ENCODE peak calls at places on chromosomes 4 and X, in five cellular contexts. One of them, this sample, is unnamed.

GRCh38 chr4:186587416-186588018 is 32.1 kb upstream of the MTNR1A start:
- DNase-seq in GM04504: no peak
- DNase-seq in kidney: peak
- DNase-seq in Jurkat, Clone E6-1: peak
- DNase-seq in NCI-H748 treated with DMSO at 0.1 percent for 48 hours: no peak
- DNase-seq in this sample: peak

GRCh38 chr4:77451530-77451929 is 154.1 kb upstream of the CXCL13 start:
- DNase-seq in GM04504: no peak
- DNase-seq in kidney: no peak
- DNase-seq in Jurkat, Clone E6-1: no peak
- DNase-seq in NCI-H748 treated with DMSO at 0.1 percent for 48 hours: no peak
- DNase-seq in this sample: no peak

GRCh38 chrX:18290200-18290599 is 64.3 kb downstream of the SCML2 start:
- DNase-seq in GM04504: no peak
- DNase-seq in kidney: no peak
- DNase-seq in Jurkat, Clone E6-1: no peak
- DNase-seq in NCI-H748 treated with DMSO at 0.1 percent for 48 hours: no peak
- DNase-seq in this sample: no peak

GRCh38 chrX:46559062-46559461 is 13.8 kb upstream of the ZNF674 start:
- DNase-seq in GM04504: no peak
- DNase-seq in kidney: no peak
- DNase-seq in Jurkat, Clone E6-1: no peak
- DNase-seq in NCI-H748 treated with DMSO at 0.1 percent for 48 hours: no peak
- DNase-seq in this sample: no peak

GRCh38 chr4:78002260-78002659 is 54.9 kb upstream of the FRAS1 start:
- DNase-seq in GM04504: no peak
- DNase-seq in kidney: no peak
- DNase-seq in Jurkat, Clone E6-1: no peak
- DNase-seq in NCI-H748 treated with DMSO at 0.1 percent for 48 hours: no peak
- DNase-seq in this sample: no peak

GRCh38 chr4:15882675-15883086 is 55.9 kb downstream of the FGFBP1 start:
- DNase-seq in GM04504: peak
- DNase-seq in kidney: no peak
- DNase-seq in Jurkat, Clone E6-1: peak
- DNase-seq in NCI-H748 treated with DMSO at 0.1 percent for 48 hours: peak
- DNase-seq in this sample: peak

GRCh38 chr4:168498259-168498658 is 1.4 kb downstream of the PALLD start:
- DNase-seq in GM04504: no peak
- DNase-seq in kidney: no peak
- DNase-seq in Jurkat, Clone E6-1: no peak
- DNase-seq in NCI-H748 treated with DMSO at 0.1 percent for 48 hours: no peak
- DNase-seq in this sample: no peak

GRCh38 chr4:115770046-115770543 is 656.7 kb upstream of the NDST4 start:
- DNase-seq in GM04504: no peak
- DNase-seq in kidney: no peak
- DNase-seq in Jurkat, Clone E6-1: no peak
- DNase-seq in NCI-H748 treated with DMSO at 0.1 percent for 48 hours: no peak
- DNase-seq in this sample: no peak

GRCh38 chrX:75963774-75964173 is 178.7 kb upstream of the MAGEE2 start:
- DNase-seq in GM04504: no peak
- DNase-seq in kidney: no peak
- DNase-seq in Jurkat, Clone E6-1: no peak
- DNase-seq in NCI-H748 treated with DMSO at 0.1 percent for 48 hours: no peak
- DNase-seq in this sample: no peak

GRCh38 chrX:12370444-12371089 is 232.3 kb downstream of the FRMPD4 start:
- DNase-seq in GM04504: peak
- DNase-seq in kidney: no peak
- DNase-seq in Jurkat, Clone E6-1: no peak
- DNase-seq in NCI-H748 treated with DMSO at 0.1 percent for 48 hours: no peak
- DNase-seq in this sample: no peak

GRCh38 chrX:134670241-134670811 is 12.1 kb upstream of the PLAC1 start:
- DNase-seq in GM04504: peak
- DNase-seq in kidney: peak
- DNase-seq in Jurkat, Clone E6-1: no peak
- DNase-seq in NCI-H748 treated with DMSO at 0.1 percent for 48 hours: no peak
- DNase-seq in this sample: no peak

GRCh38 chrX:39577976-39578962 is 519.5 kb downstream of the BCOR start:
- DNase-seq in GM04504: no peak
- DNase-seq in kidney: peak
- DNase-seq in Jurkat, Clone E6-1: peak
- DNase-seq in NCI-H748 treated with DMSO at 0.1 percent for 48 hours: no peak
- DNase-seq in this sample: no peak

GRCh38 chr4:147633113-147633512 is 15.9 kb downstream of the TMEM184C start:
- DNase-seq in GM04504: no peak
- DNase-seq in kidney: no peak
- DNase-seq in Jurkat, Clone E6-1: no peak
- DNase-seq in NCI-H748 treated with DMSO at 0.1 percent for 48 hours: no peak
- DNase-seq in this sample: no peak

GRCh38 chrX:114798902-114799301 is 215.0 kb downstream of the HTR2C start:
- DNase-seq in GM04504: no peak
- DNase-seq in kidney: no peak
- DNase-seq in Jurkat, Clone E6-1: no peak
- DNase-seq in NCI-H748 treated with DMSO at 0.1 percent for 48 hours: no peak
- DNase-seq in this sample: no peak

GRCh38 chr4:124958812-124959211 is 246.3 kb upstream of the ANKRD50 start:
- DNase-seq in GM04504: no peak
- DNase-seq in kidney: no peak
- DNase-seq in Jurkat, Clone E6-1: no peak
- DNase-seq in NCI-H748 treated with DMSO at 0.1 percent for 48 hours: no peak
- DNase-seq in this sample: no peak

GRCh38 chr4:93897559-93897958 is 69.0 kb downstream of the ATOH1 start:
- DNase-seq in GM04504: no peak
- DNase-seq in kidney: no peak
- DNase-seq in Jurkat, Clone E6-1: peak
- DNase-seq in NCI-H748 treated with DMSO at 0.1 percent for 48 hours: no peak
- DNase-seq in this sample: no peak

GRCh38 chr4:121408-122084 is 2.8 kb upstream of the ZNF718 start:
- DNase-seq in GM04504: no peak
- DNase-seq in kidney: no peak
- DNase-seq in Jurkat, Clone E6-1: peak
- DNase-seq in NCI-H748 treated with DMSO at 0.1 percent for 48 hours: no peak
- DNase-seq in this sample: no peak

GRCh38 chrX:152923599-152923998 is 25.7 kb downstream of the ZNF185 start:
- DNase-seq in GM04504: no peak
- DNase-seq in kidney: no peak
- DNase-seq in Jurkat, Clone E6-1: peak
- DNase-seq in NCI-H748 treated with DMSO at 0.1 percent for 48 hours: no peak
- DNase-seq in this sample: no peak

GRCh38 chrX:105564536-105564935 is 257.8 kb upstream of the NRK start:
- DNase-seq in GM04504: peak
- DNase-seq in kidney: no peak
- DNase-seq in Jurkat, Clone E6-1: peak
- DNase-seq in NCI-H748 treated with DMSO at 0.1 percent for 48 hours: no peak
- DNase-seq in this sample: no peak

GRCh38 chrX:12979011-12979629 is 4.2 kb downstream of the TMSB4X start:
- DNase-seq in GM04504: no peak
- DNase-seq in kidney: no peak
- DNase-seq in Jurkat, Clone E6-1: no peak
- DNase-seq in NCI-H748 treated with DMSO at 0.1 percent for 48 hours: no peak
- DNase-seq in this sample: no peak

GRCh38 chrX:10904220-10904619 is 206.9 kb upstream of the HCCS start:
- DNase-seq in GM04504: no peak
- DNase-seq in kidney: no peak
- DNase-seq in Jurkat, Clone E6-1: no peak
- DNase-seq in NCI-H748 treated with DMSO at 0.1 percent for 48 hours: no peak
- DNase-seq in this sample: no peak

GRCh38 chrX:50967734-50968133 is 57.2 kb downstream of the BMP15 start:
- DNase-seq in GM04504: no peak
- DNase-seq in kidney: no peak
- DNase-seq in Jurkat, Clone E6-1: no peak
- DNase-seq in NCI-H748 treated with DMSO at 0.1 percent for 48 hours: no peak
- DNase-seq in this sample: no peak

GRCh38 chr4:76498550-76498949 is 63.5 kb downstream of the SHROOM3 start:
- DNase-seq in GM04504: no peak
- DNase-seq in kidney: no peak
- DNase-seq in Jurkat, Clone E6-1: no peak
- DNase-seq in NCI-H748 treated with DMSO at 0.1 percent for 48 hours: no peak
- DNase-seq in this sample: no peak

GRCh38 chr4:39825090-39825489 is 127.2 kb downstream of the UBE2K start:
- DNase-seq in GM04504: no peak
- DNase-seq in kidney: no peak
- DNase-seq in Jurkat, Clone E6-1: no peak
- DNase-seq in NCI-H748 treated with DMSO at 0.1 percent for 48 hours: no peak
- DNase-seq in this sample: no peak

GRCh38 chr4:23631255-23631950 is 258.4 kb downstream of the PPARGC1A start:
- DNase-seq in GM04504: no peak
- DNase-seq in kidney: no peak
- DNase-seq in Jurkat, Clone E6-1: no peak
- DNase-seq in NCI-H748 treated with DMSO at 0.1 percent for 48 hours: no peak
- DNase-seq in this sample: no peak

GRCh38 chr4:52714597-52715254 is 36.5 kb downstream of the ERVMER34-1 start:
- DNase-seq in GM04504: no peak
- DNase-seq in kidney: no peak
- DNase-seq in Jurkat, Clone E6-1: no peak
- DNase-seq in NCI-H748 treated with DMSO at 0.1 percent for 48 hours: no peak
- DNase-seq in this sample: no peak

This sample was measured in HuH-7.